ENCODE peak calls at places on chromosomes 7 and 10, in ten cellular contexts. One of them, this sample, is unnamed.

GRCh38 chr7:37110641-37111421 is 337.8 kb downstream of the ELMO1 start:
- DNase-seq in A549: no peak
- DNase-seq in PC-3: no peak
- DNase-seq in RWPE1: no peak
- DNase-seq in psoas muscle: no peak
- DNase-seq in uterus: no peak
- DNase-seq in colonic mucosa: no peak
- DNase-seq in brain microvascular endothelial cell: no peak
- DNase-seq in keratinocyte: no peak
- DNase-seq in substantia nigra: no peak
- DNase-seq in this sample: no peak

GRCh38 chr10:23095966-23096813 is 811 bp downstream of the MSRB2 start:
- DNase-seq in PC-3: no peak
- DNase-seq in brain microvascular endothelial cell: peak
- DNase-seq in keratinocyte: no peak
- DNase-seq in uterus: peak
- DNase-seq in colonic mucosa: peak
- DNase-seq in substantia nigra: no peak
- DNase-seq in psoas muscle: peak
- DNase-seq in A549: peak
- DNase-seq in RWPE1: peak
- DNase-seq in this sample: peak

GRCh38 chr10:112963835-112964234 is 13.8 kb downstream of the TCF7L2 start:
- DNase-seq in A549: no peak
- DNase-seq in psoas muscle: no peak
- DNase-seq in uterus: no peak
- DNase-seq in substantia nigra: no peak
- DNase-seq in keratinocyte: no peak
- DNase-seq in RWPE1: no peak
- DNase-seq in colonic mucosa: no peak
- DNase-seq in PC-3: peak
- DNase-seq in brain microvascular endothelial cell: peak
- DNase-seq in this sample: no peak

GRCh38 chr10:19762026-19762425 is 54.2 kb upstream of the PLXDC2 start:
- DNase-seq in uterus: no peak
- DNase-seq in PC-3: no peak
- DNase-seq in keratinocyte: no peak
- DNase-seq in psoas muscle: no peak
- DNase-seq in A549: no peak
- DNase-seq in substantia nigra: no peak
- DNase-seq in RWPE1: no peak
- DNase-seq in brain microvascular endothelial cell: no peak
- DNase-seq in colonic mucosa: no peak
- DNase-seq in this sample: no peak

GRCh38 chr10:97713351-97713827 is at the start of gene MARVELD1:
- DNase-seq in PC-3: peak
- DNase-seq in RWPE1: peak
- DNase-seq in uterus: peak
- DNase-seq in brain microvascular endothelial cell: peak
- DNase-seq in substantia nigra: no peak
- DNase-seq in A549: peak
- DNase-seq in colonic mucosa: peak
- DNase-seq in psoas muscle: peak
- DNase-seq in keratinocyte: no peak
- DNase-seq in this sample: peak

GRCh38 chr10:44908936-44909335 is 2.2 kb upstream of the TMEM72 start:
- DNase-seq in psoas muscle: no peak
- DNase-seq in keratinocyte: no peak
- DNase-seq in A549: no peak
- DNase-seq in RWPE1: no peak
- DNase-seq in PC-3: no peak
- DNase-seq in uterus: no peak
- DNase-seq in substantia nigra: no peak
- DNase-seq in brain microvascular endothelial cell: no peak
- DNase-seq in colonic mucosa: peak
- DNase-seq in this sample: no peak

GRCh38 chr7:139619367-139619657 is 95.8 kb downstream of the CLEC2L start:
- DNase-seq in PC-3: peak
- DNase-seq in colonic mucosa: no peak
- DNase-seq in brain microvascular endothelial cell: peak
- DNase-seq in psoas muscle: no peak
- DNase-seq in A549: no peak
- DNase-seq in uterus: no peak
- DNase-seq in keratinocyte: no peak
- DNase-seq in RWPE1: peak
- DNase-seq in substantia nigra: no peak
- DNase-seq in this sample: no peak

GRCh38 chr10:132904814-132905649 is 37.3 kb downstream of the CFAP46 start:
- DNase-seq in A549: no peak
- DNase-seq in brain microvascular endothelial cell: no peak
- DNase-seq in uterus: no peak
- DNase-seq in colonic mucosa: no peak
- DNase-seq in RWPE1: no peak
- DNase-seq in substantia nigra: no peak
- DNase-seq in PC-3: no peak
- DNase-seq in psoas muscle: no peak
- DNase-seq in keratinocyte: no peak
- DNase-seq in this sample: peak

GRCh38 chr7:31066516-31067130 is 14.5 kb downstream of the ADCYAP1R1 start:
- DNase-seq in keratinocyte: no peak
- DNase-seq in colonic mucosa: no peak
- DNase-seq in RWPE1: no peak
- DNase-seq in uterus: no peak
- DNase-seq in psoas muscle: no peak
- DNase-seq in PC-3: no peak
- DNase-seq in substantia nigra: no peak
- DNase-seq in A549: no peak
- DNase-seq in brain microvascular endothelial cell: no peak
- DNase-seq in this sample: no peak

GRCh38 chr7:18257711-18258110 is 230.1 kb upstream of the PRPS1L1 start:
- DNase-seq in uterus: no peak
- DNase-seq in RWPE1: no peak
- DNase-seq in substantia nigra: no peak
- DNase-seq in colonic mucosa: no peak
- DNase-seq in brain microvascular endothelial cell: peak
- DNase-seq in keratinocyte: no peak
- DNase-seq in psoas muscle: no peak
- DNase-seq in PC-3: peak
- DNase-seq in A549: no peak
- DNase-seq in this sample: no peak

GRCh38 chr7:150368098-150368883 is at the start of gene REPIN1:
- DNase-seq in keratinocyte: no peak
- DNase-seq in RWPE1: peak
- DNase-seq in PC-3: peak
- DNase-seq in A549: peak
- DNase-seq in substantia nigra: peak
- DNase-seq in brain microvascular endothelial cell: peak
- DNase-seq in colonic mucosa: peak
- DNase-seq in psoas muscle: peak
- DNase-seq in uterus: peak
- DNase-seq in this sample: peak

GRCh38 chr7:44263342-44264082 is 61.9 kb downstream of the CAMK2B start:
- DNase-seq in PC-3: no peak
- DNase-seq in A549: no peak
- DNase-seq in brain microvascular endothelial cell: no peak
- DNase-seq in substantia nigra: no peak
- DNase-seq in colonic mucosa: no peak
- DNase-seq in RWPE1: no peak
- DNase-seq in uterus: no peak
- DNase-seq in psoas muscle: no peak
- DNase-seq in keratinocyte: no peak
- DNase-seq in this sample: no peak

GRCh38 chr10:99266383-99266782 is 30.7 kb upstream of the HPSE2 start:
- DNase-seq in RWPE1: no peak
- DNase-seq in uterus: no peak
- DNase-seq in psoas muscle: no peak
- DNase-seq in keratinocyte: no peak
- DNase-seq in A549: no peak
- DNase-seq in brain microvascular endothelial cell: no peak
- DNase-seq in colonic mucosa: no peak
- DNase-seq in substantia nigra: no peak
- DNase-seq in PC-3: no peak
- DNase-seq in this sample: no peak

GRCh38 chr7:142168746-142169145 is 57.2 kb downstream of the MGAM2 start:
- DNase-seq in A549: no peak
- DNase-seq in colonic mucosa: no peak
- DNase-seq in brain microvascular endothelial cell: peak
- DNase-seq in uterus: no peak
- DNase-seq in PC-3: peak
- DNase-seq in substantia nigra: no peak
- DNase-seq in psoas muscle: no peak
- DNase-seq in RWPE1: no peak
- DNase-seq in keratinocyte: no peak
- DNase-seq in this sample: no peak

GRCh38 chr7:131895541-131896173 is 339.2 kb upstream of the PODXL start:
- DNase-seq in PC-3: peak
- DNase-seq in keratinocyte: peak
- DNase-seq in uterus: no peak
- DNase-seq in psoas muscle: no peak
- DNase-seq in colonic mucosa: no peak
- DNase-seq in substantia nigra: no peak
- DNase-seq in brain microvascular endothelial cell: peak
- DNase-seq in RWPE1: peak
- DNase-seq in A549: peak
- DNase-seq in this sample: no peak

DNA sequence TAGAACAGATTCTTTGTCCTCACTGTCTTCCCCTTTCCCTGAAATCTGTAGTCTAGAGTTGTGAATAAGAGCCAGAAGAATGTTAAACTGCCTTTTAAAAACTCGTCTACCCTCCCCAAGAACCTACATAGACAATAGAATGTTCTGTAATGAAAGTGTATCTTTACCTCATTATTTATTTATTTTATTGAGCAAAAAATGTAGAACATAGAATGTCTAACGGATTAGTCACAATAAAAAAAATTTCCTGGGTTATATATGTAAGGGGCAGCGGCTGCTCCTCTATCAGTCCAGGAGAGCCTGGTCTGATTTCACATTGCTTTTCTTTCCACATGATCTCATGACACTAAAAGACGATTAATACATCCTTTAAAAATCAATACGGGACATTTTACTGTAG is 135.7 kb downstream of the SDK1 start:
- DNase-seq in uterus: no peak
- DNase-seq in substantia nigra: no peak
- DNase-seq in RWPE1: peak
- DNase-seq in psoas muscle: no peak
- DNase-seq in PC-3: peak
- DNase-seq in A549: peak
- DNase-seq in keratinocyte: no peak
- DNase-seq in brain microvascular endothelial cell: peak
- DNase-seq in colonic mucosa: no peak
- DNase-seq in this sample: no peak
- H3K27ac ChIP-seq in uterus: no peak
- H3K27ac ChIP-seq in substantia nigra: no peak
- H3K27ac ChIP-seq in RWPE1: no peak
- H3K27ac ChIP-seq in psoas muscle: no peak
- H3K27ac ChIP-seq in PC-3: peak
- H3K27ac ChIP-seq in A549: peak
- H3K27ac ChIP-seq in keratinocyte: peak
- H3K27ac ChIP-seq in brain microvascular endothelial cell: peak
- H3K27ac ChIP-seq in colonic mucosa: no peak
- H3K27ac ChIP-seq in this sample: no peak

GRCh38 chr7:134865001-134865845 is 85.8 kb downstream of the CALD1 start:
- DNase-seq in colonic mucosa: no peak
- DNase-seq in PC-3: no peak
- DNase-seq in psoas muscle: no peak
- DNase-seq in uterus: no peak
- DNase-seq in RWPE1: no peak
- DNase-seq in substantia nigra: no peak
- DNase-seq in A549: no peak
- DNase-seq in brain microvascular endothelial cell: peak
- DNase-seq in keratinocyte: no peak
- DNase-seq in this sample: no peak
- H3K27ac ChIP-seq in colonic mucosa: peak
- H3K27ac ChIP-seq in PC-3: no peak
- H3K27ac ChIP-seq in psoas muscle: peak
- H3K27ac ChIP-seq in uterus: peak
- H3K27ac ChIP-seq in RWPE1: no peak
- H3K27ac ChIP-seq in substantia nigra: no peak
- H3K27ac ChIP-seq in A549: no peak
- H3K27ac ChIP-seq in brain microvascular endothelial cell: peak
- H3K27ac ChIP-seq in keratinocyte: no peak
- H3K27ac ChIP-seq in this sample: peak

GRCh38 chr7:20012100-20012499 is 205.1 kb downstream of the MACC1 start:
- DNase-seq in colonic mucosa: no peak
- DNase-seq in PC-3: no peak
- DNase-seq in psoas muscle: no peak
- DNase-seq in brain microvascular endothelial cell: no peak
- DNase-seq in A549: no peak
- DNase-seq in RWPE1: no peak
- DNase-seq in keratinocyte: no peak
- DNase-seq in uterus: no peak
- DNase-seq in substantia nigra: no peak
- DNase-seq in this sample: no peak

GRCh38 chr7:20010877-20011276 is 206.3 kb downstream of the MACC1 start:
- DNase-seq in PC-3: no peak
- DNase-seq in brain microvascular endothelial cell: no peak
- DNase-seq in colonic mucosa: no peak
- DNase-seq in keratinocyte: no peak
- DNase-seq in A549: no peak
- DNase-seq in uterus: no peak
- DNase-seq in RWPE1: no peak
- DNase-seq in substantia nigra: no peak
- DNase-seq in psoas muscle: no peak
- DNase-seq in this sample: no peak

GRCh38 chr7:20005081-20005480 is 212.1 kb downstream of the MACC1 start:
- DNase-seq in uterus: no peak
- DNase-seq in PC-3: no peak
- DNase-seq in psoas muscle: no peak
- DNase-seq in colonic mucosa: no peak
- DNase-seq in RWPE1: no peak
- DNase-seq in substantia nigra: no peak
- DNase-seq in A549: no peak
- DNase-seq in keratinocyte: no peak
- DNase-seq in brain microvascular endothelial cell: no peak
- DNase-seq in this sample: no peak

GRCh38 chr7:20007510-20007909 is 209.7 kb downstream of the MACC1 start:
- DNase-seq in RWPE1: no peak
- DNase-seq in A549: no peak
- DNase-seq in substantia nigra: no peak
- DNase-seq in brain microvascular endothelial cell: no peak
- DNase-seq in uterus: no peak
- DNase-seq in colonic mucosa: no peak
- DNase-seq in keratinocyte: no peak
- DNase-seq in PC-3: no peak
- DNase-seq in psoas muscle: no peak
- DNase-seq in this sample: no peak
- H3K27ac ChIP-seq in RWPE1: no peak
- H3K27ac ChIP-seq in A549: no peak
- H3K27ac ChIP-seq in substantia nigra: no peak
- H3K27ac ChIP-seq in brain microvascular endothelial cell: no peak
- H3K27ac ChIP-seq in uterus: no peak
- H3K27ac ChIP-seq in colonic mucosa: no peak
- H3K27ac ChIP-seq in keratinocyte: no peak
- H3K27ac ChIP-seq in PC-3: no peak
- H3K27ac ChIP-seq in psoas muscle: no peak
- H3K27ac ChIP-seq in this sample: no peak

DNA sequence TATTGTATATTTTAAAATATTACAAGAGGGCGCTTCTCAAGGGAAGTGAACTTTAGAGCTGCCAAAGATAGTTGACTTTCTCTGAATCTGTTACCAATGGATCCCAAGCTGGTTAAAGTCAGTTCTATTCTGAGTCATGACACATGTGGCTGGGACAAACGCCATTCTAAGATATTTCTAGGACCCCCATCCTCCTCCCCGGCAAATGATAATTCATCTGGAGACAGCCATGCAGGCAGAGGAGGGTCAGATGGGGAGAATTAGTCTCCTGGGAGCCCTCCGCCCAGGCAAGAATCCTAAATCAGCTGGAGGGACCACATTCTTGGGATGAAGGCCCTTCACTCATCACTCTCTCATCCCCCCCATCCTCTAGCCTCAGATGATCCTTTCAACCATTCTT is 187.7 kb downstream of the GFRA1 start:
- DNase-seq in keratinocyte: no peak
- DNase-seq in PC-3: no peak
- DNase-seq in substantia nigra: no peak
- DNase-seq in uterus: no peak
- DNase-seq in A549: no peak
- DNase-seq in RWPE1: no peak
- DNase-seq in colonic mucosa: no peak
- DNase-seq in brain microvascular endothelial cell: no peak
- DNase-seq in psoas muscle: no peak
- DNase-seq in this sample: no peak
- H3K27ac ChIP-seq in keratinocyte: no peak
- H3K27ac ChIP-seq in PC-3: no peak
- H3K27ac ChIP-seq in substantia nigra: no peak
- H3K27ac ChIP-seq in uterus: no peak
- H3K27ac ChIP-seq in A549: no peak
- H3K27ac ChIP-seq in RWPE1: no peak
- H3K27ac ChIP-seq in colonic mucosa: no peak
- H3K27ac ChIP-seq in brain microvascular endothelial cell: no peak
- H3K27ac ChIP-seq in psoas muscle: no peak
- H3K27ac ChIP-seq in this sample: no peak